ENCODE peak calls at places on chromosomes 11 and 22, in seven cellular contexts. A is HCT116; Y is PC-3; H is CD8-positive, alpha-beta T cell; P is adrenal gland; B is psoas muscle; O is right lobe of liver. W is an unnamed sample.

GRCh38 chr11:36056160-36056751 is 112.4 kb downstream of the LDLRAD3 start:
- DNase-seq in A (no peak), Y (peak; percentile 65), H (no peak), P (peak; percentile 27), B (no peak), O (no peak), W (no peak)

GRCh38 chr11:11841121-11841604 is 609 bp upstream of the USP47 start:
- DNase-seq in A (peak; percentile 16), Y (peak; percentile 28), H (peak; percentile 26), P (no peak), B (peak; percentile 57), O (peak; percentile 68), W (no peak)

GRCh38 chr22:32341122-32341740 is 16.4 kb upstream of the RFPL3 start:
- DNase-seq in A (no peak), Y (no peak), H (no peak), P (no peak), B (no peak), O (no peak), W (no peak)

GRCh38 chr22:17057959-17058814 is 26.6 kb upstream of the IL17RA start:
- DNase-seq in A (peak; percentile 45), Y (peak; percentile 71), H (no peak), P (peak; percentile 67), B (peak; percentile 40), O (peak; percentile 51), W (peak; percentile 71)

GRCh38 chr11:113895367-113896155 is 9.0 kb upstream of the HTR3B start:
- DNase-seq in A (no peak), Y (peak; percentile 53), H (no peak), P (no peak), B (no peak), O (no peak), W (no peak)

GRCh38 chr11:36376315-36376887 is 80.3 kb downstream of the PRR5L start:
- DNase-seq in A (no peak), Y (no peak), H (no peak), P (peak; percentile 23), B (peak; percentile 23), O (peak; percentile 54), W (peak; percentile 31)

GRCh38 chr11:627273-627585 is 248 bp upstream of the SCT start:
- DNase-seq in A (no peak), Y (no peak), H (no peak), P (no peak), B (no peak), O (no peak), W (no peak)

GRCh38 chr11:35683728-35684339 is 21.3 kb downstream of the TRIM44 start:
- DNase-seq in A (no peak), Y (peak; percentile 14), H (no peak), P (no peak), B (no peak), O (no peak), W (no peak)

GRCh38 chr11:59053387-59053786 is 32.7 kb upstream of the GLYATL1B start:
- DNase-seq in A (peak; percentile 40), Y (peak; percentile 75), H (peak; percentile 75), P (peak; percentile 59), B (peak; percentile 62), O (peak; percentile 68), W (peak; percentile 75)

GRCh38 chr11:61890536-61891330 is 612 bp downstream of the FADS3 start:
- DNase-seq in A (no peak), Y (peak; percentile 76), H (peak; percentile 36), P (peak; percentile 90), B (peak; percentile 85), O (peak; percentile 56), W (peak; percentile 76)

GRCh38 chr22:23376256-23376655 is 195.9 kb downstream of the BCR start:
- DNase-seq in A (peak; percentile 33), Y (peak; percentile 42), H (no peak), P (no peak), B (no peak), O (no peak), W (no peak)

GRCh38 chr11:62880231-62880802 is 379 bp upstream of the SLC3A2 start:
- DNase-seq in A (no peak), Y (peak; percentile 91), H (no peak), P (peak; percentile 82), B (peak; percentile 60), O (no peak), W (peak; percentile 90)

GRCh38 chr22:29079218-29079901 is 6.5 kb downstream of the KREMEN1 start:
- DNase-seq in A (no peak), Y (peak; percentile 51), H (no peak), P (no peak), B (no peak), O (no peak), W (no peak)

GRCh38 chr22:22216450-22216959 is 28.1 kb upstream of the VPREB1 start:
- DNase-seq in A (no peak), Y (no peak), H (no peak), P (no peak), B (no peak), O (no peak), W (no peak)

GRCh38 chr11:72245232-72245816 is 1.3 kb upstream of the PHOX2A start:
- DNase-seq in A (no peak), Y (no peak), H (no peak), P (no peak), B (no peak), O (no peak), W (no peak)

GRCh38 chr11:130413383-130414106 is 14.9 kb downstream of the ADAMTS8 start:
- DNase-seq in A (no peak), Y (peak; percentile 97), H (no peak), P (no peak), B (no peak), O (no peak), W (peak; percentile 77)

GRCh38 chr22:27438271-27438980 is 363.1 kb downstream of the MN1 start:
- DNase-seq in A (no peak), Y (peak; percentile 43), H (no peak), P (no peak), B (no peak), O (no peak), W (peak; percentile 44)

GRCh38 chr22:40922484-40923303 is 28.5 kb upstream of the RBX1 start:
- DNase-seq in A (peak; percentile 29), Y (peak; percentile 76), H (no peak), P (no peak), B (no peak), O (no peak), W (no peak)

GRCh38 chr11:14751975-14752407 is 108.4 kb downstream of the PDE3B start:
- DNase-seq in A (no peak), Y (no peak), H (no peak), P (no peak), B (no peak), O (no peak), W (no peak)

GRCh38 chr11:14746857-14747256 is 103.3 kb downstream of the PDE3B start:
- DNase-seq in A (no peak), Y (no peak), H (peak; percentile 20), P (no peak), B (no peak), O (no peak), W (no peak)

GRCh38 chr11:14748093-14748492 is 104.5 kb downstream of the PDE3B start:
- DNase-seq in A (no peak), Y (no peak), H (no peak), P (no peak), B (no peak), O (no peak), W (no peak)

GRCh38 chr11:14756349-14756748 is 112.7 kb downstream of the PDE3B start:
- DNase-seq in A (no peak), Y (no peak), H (no peak), P (no peak), B (no peak), O (no peak), W (no peak)

GRCh38 chr11:14750911-14751310 is 107.3 kb downstream of the PDE3B start:
- DNase-seq in A (no peak), Y (no peak), H (no peak), P (no peak), B (no peak), O (no peak), W (no peak)
- H3K4me3 ChIP-seq in A (no peak overlapping the region), Y (no peak overlapping the region), H (no peak overlapping the region), P (no peak overlapping the region), B (no peak overlapping the region), O (no peak overlapping the region), W (no peak overlapping the region)

DNA sequence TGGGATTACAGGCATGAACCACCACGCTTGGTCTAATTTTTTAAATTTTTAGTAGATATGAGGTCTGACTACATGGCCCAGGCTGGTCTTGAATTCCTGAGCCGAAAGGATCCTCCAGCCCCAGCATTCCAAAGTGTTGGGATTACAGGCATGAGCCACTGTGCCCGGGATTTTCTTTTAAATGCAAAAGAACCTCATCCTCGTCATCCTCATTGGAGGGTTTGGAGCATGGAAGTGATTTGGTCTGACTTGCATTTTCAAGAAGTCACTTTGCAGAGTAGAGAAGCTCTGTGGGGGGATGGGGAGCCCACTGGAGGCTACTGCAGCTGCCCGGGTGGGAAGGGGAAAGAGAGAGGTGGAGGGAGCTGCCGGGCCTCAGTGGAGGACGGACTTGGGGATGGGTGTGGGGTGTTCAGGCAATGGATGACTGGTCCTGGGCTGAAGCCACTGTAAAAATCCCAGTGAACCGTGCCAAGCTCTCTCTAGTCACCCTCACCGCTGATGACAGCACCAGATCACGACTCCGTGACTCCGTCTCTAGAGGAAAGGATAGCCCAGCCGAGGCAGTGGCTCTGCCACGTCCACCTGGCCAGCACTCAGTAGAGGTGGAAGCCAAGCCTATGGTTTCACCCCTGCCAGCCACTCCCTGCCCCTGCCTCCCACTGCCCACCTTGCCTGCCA is 32.8 kb upstream of the SLC22A12 start:
- DNase-seq in A (no peak), Y (no peak), H (no peak), P (no peak), B (no peak), O (no peak), W (peak; percentile 0)
- H3K27ac ChIP-seq in A (no peak overlapping the region), Y (no peak overlapping the region), H (no peak overlapping the region), P (no peak overlapping the region), B (no peak overlapping the region), O (no peak overlapping the region), W (no peak overlapping the region)

DNA sequence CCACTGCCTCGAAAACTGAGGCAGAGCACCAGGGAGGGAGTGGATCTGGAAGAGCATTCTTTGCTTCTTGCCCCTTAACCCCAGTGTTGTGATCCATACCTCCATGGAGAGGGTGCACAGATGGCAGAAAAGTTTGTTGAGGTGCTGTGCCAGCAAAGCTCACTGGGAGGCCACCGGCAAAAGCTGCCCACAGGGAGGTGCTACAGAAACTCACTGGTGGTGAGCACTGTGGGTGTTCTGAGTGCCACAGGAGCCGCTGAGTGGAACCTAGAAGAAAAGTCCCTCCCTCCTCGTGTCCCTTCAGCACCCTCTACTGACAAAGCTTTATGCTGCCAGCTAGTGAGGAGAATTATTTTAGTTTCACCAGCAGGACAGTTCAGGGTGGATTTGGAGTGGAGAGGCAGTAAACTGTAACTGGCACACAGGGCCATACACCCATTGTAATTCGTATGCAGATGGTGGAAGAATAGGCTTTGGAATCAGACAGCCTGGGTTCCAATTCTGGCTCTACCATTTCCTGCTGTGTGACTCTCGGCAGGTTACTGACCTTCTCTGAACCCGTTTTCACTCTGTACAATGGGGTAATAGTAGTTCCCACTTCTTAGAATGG is 84.6 kb downstream of the SWAP70 start:
- DNase-seq in A (peak; percentile 70), Y (peak; percentile 80), H (peak; percentile 55), P (peak; percentile 73), B (no peak), O (no peak), W (peak; percentile 81)
- H3K4me1 ChIP-seq in A (peaks cover 8% of the 10 kb centered on the region), Y (peaks cover 21% of the 10 kb centered on the region), H (no peaks in the 10 kb centered on the region), P (peaks cover 6% of the 10 kb centered on the region), B (no peaks in the 10 kb centered on the region), O (no peaks in the 10 kb centered on the region), W (peaks cover 13% of the 10 kb centered on the region)

DNA sequence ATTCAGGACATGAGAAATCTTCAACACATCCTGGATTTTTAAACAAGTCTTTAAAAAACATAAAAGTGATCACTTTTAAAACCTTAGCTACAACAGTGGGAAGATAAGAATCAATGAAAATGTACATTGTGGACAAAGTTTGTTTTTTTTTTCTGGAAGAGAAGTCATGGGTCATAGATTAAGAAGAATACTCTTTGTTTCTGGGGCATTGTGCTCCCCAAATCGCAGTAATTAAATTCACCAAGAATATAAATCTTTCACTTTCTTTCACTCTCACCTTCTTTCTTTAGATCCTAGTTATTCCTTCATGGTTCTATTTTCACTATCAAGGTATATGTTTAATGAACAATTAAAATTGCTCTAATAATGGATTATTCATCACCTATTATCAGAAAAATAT is 132.6 kb upstream of the PGR start:
- DNase-seq in A (no peak), Y (no peak), H (no peak), P (no peak), B (no peak), O (no peak), W (no peak)
- H3K4me3 ChIP-seq in A (no peak overlapping the region), Y (no peak overlapping the region), H (no peak overlapping the region), P (no peak overlapping the region), B (no peak overlapping the region), O (no peak overlapping the region), W (no peak overlapping the region)